ENCODE peak calls at places on chromosomes 7 and 10, in ten cellular contexts. R is mammary epithelial cell, U is Panc1, D is heart right ventricle, H is DND-41, I is left lung, J is adrenal gland, N is heart left ventricle, T is GM23338, V is fibroblast of lung. Y is an unnamed sample.
A peak's percentile ranks its signal among the peaks of the same experiment; 100 is the strongest.

GRCh38 chr7:155531686-155532085 is 14.7 kb downstream of the CNPY1 start:
- DNase-seq in R (no peak), D (no peak), J (no peak), H (no peak), V (no peak), T (no peak), I (no peak), U (no peak), N (no peak), Y (no peak)

GRCh38 chr10:48518412-48518811 is 86.5 kb downstream of the ARHGAP22 start:
- DNase-seq in N (no peak), J (no peak), D (no peak), T (no peak), I (no peak), H (no peak), V (no peak), U (no peak), R (no peak), Y (no peak)

GRCh38 chr7:107506683-107507339 is 37.0 kb downstream of the GPR22 start:
- DNase-seq in T (no peak), U (no peak), V (peak; percentile 20), R (peak; percentile 91), N (peak; percentile 36), H (no peak), I (peak; percentile 68), D (peak; percentile 11), J (no peak), Y (peak; percentile 91)

GRCh38 chr7:85634951-85635350 is 448.1 kb upstream of the SEMA3D start:
- DNase-seq in N (no peak), V (no peak), I (no peak), R (peak; percentile 11), U (no peak), J (no peak), D (no peak), T (no peak), H (no peak), Y (no peak)

GRCh38 chr7:155670521-155670920 is 26.1 kb downstream of the RBM33 start:
- DNase-seq in N (no peak), J (no peak), H (no peak), U (no peak), V (no peak), R (no peak), D (no peak), I (no peak), T (no peak), Y (no peak)

GRCh38 chr7:78562191-78562590 is 763.6 kb downstream of the PHTF2 start:
- DNase-seq in N (no peak), U (no peak), I (no peak), V (peak; percentile 4), D (no peak), H (peak; percentile 7), T (no peak), J (no peak), R (no peak), Y (no peak)

GRCh38 chr10:32377458-32378370 is 30.8 kb upstream of the EPC1 start:
- DNase-seq in V (peak; percentile 51), T (no peak), D (no peak), U (no peak), J (peak; percentile 61), R (peak; percentile 50), H (peak; percentile 50), I (peak; percentile 47), N (peak; percentile 34), Y (no peak)

GRCh38 chr10:58513189-58514101 is 773 bp downstream of the BICC1 start:
- DNase-seq in H (no peak), N (peak; percentile 71), T (peak; percentile 62), R (peak; percentile 62), V (peak; percentile 82), J (peak; percentile 36), I (peak; percentile 47), U (no peak), D (peak; percentile 53), Y (peak; percentile 51)

GRCh38 chr7:77537595-77538185 is 595 bp downstream of the PTPN12 start:
- DNase-seq in V (peak; percentile 32), U (no peak), T (peak; percentile 52), R (no peak), H (peak; percentile 32), I (peak; percentile 50), J (peak; percentile 54), N (peak; percentile 54), D (peak; percentile 47), Y (peak; percentile 44)

GRCh38 chr7:23893942-23894890 is 184.2 kb downstream of the STK31 start:
- DNase-seq in U (no peak), H (peak; percentile 78), R (no peak), J (no peak), D (no peak), T (no peak), V (peak; percentile 59), N (no peak), I (no peak), Y (no peak)

GRCh38 chr7:94236960-94237359 is 157.7 kb upstream of the COL1A2 start:
- DNase-seq in R (no peak), J (no peak), I (no peak), V (no peak), D (no peak), N (no peak), U (no peak), H (no peak), T (no peak), Y (no peak)

GRCh38 chr10:26887611-26888215 is 27.0 kb upstream of the ABI1 start:
- DNase-seq in V (peak; percentile 4), R (peak; percentile 58), J (no peak), N (no peak), T (no peak), H (no peak), D (no peak), U (no peak), I (no peak), Y (no peak)

GRCh38 chr7:148865283-148865682 is 18.8 kb downstream of the EZH2 start:
- DNase-seq in D (no peak), N (no peak), V (no peak), U (no peak), H (no peak), I (no peak), J (no peak), R (no peak), T (no peak), Y (no peak)

GRCh38 chr10:22505923-22506685 is 160.8 kb downstream of the SPAG6 start:
- DNase-seq in V (no peak), I (no peak), T (no peak), N (no peak), U (no peak), H (no peak), D (no peak), J (no peak), R (peak; percentile 9), Y (peak; percentile 51)

DNA sequence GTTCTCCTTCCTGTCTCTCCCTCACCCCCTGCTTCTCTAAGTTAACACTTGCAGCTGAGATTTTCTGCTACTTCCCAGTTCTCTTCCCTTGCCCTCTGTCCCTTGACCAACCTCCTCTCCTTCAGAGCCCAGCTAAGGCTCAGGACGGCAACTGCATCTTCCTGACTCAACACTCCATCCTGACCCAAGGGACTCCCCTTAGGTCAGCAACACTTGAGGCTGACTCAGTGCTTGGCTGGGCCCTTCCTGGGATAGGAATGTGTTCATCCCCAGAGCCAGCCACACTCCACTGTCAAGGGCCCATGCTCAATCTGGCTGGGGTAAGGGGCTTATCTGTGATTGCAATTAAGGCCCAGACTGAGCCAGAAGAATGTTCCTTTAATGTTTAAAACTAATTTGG is 3.4 kb downstream of the CALHM2 start:
- DNase-seq in D (peak; percentile 60), N (peak; percentile 85), U (no peak), H (no peak), J (peak; percentile 67), I (peak; percentile 64), R (peak; percentile 73), V (peak; percentile 80), T (no peak), Y (peak; percentile 34)
- H3K4me1 ChIP-seq in D (peaks cover 82% of the 10 kb centered on the region), N (peaks cover 68% of the 10 kb centered on the region), U (peaks cover 17% of the 10 kb centered on the region), H (peaks cover 31% of the 10 kb centered on the region), J (peaks cover 71% of the 10 kb centered on the region), I (peaks cover 85% of the 10 kb centered on the region), R (peaks cover 32% of the 10 kb centered on the region), V (peaks cover 42% of the 10 kb centered on the region), T (no peaks in the 10 kb centered on the region), Y (peaks cover 9% of the 10 kb centered on the region)

GRCh38 chr10:51786016-51786683 is 86.8 kb upstream of the CSTF2T start:
- DNase-seq in I (no peak), U (no peak), D (no peak), T (peak; percentile 66), V (no peak), H (no peak), N (no peak), J (no peak), R (no peak), Y (no peak)

GRCh38 chr10:51789118-51789517 is 89.7 kb upstream of the CSTF2T start:
- DNase-seq in J (no peak), D (no peak), N (no peak), V (no peak), R (no peak), I (no peak), T (no peak), U (no peak), H (no peak), Y (no peak)

GRCh38 chr10:51786684-51787035 is 87.3 kb upstream of the CSTF2T start:
- DNase-seq in D (no peak), V (peak; percentile 2), H (no peak), I (no peak), N (no peak), J (no peak), U (no peak), T (no peak), R (no peak), Y (no peak)

GRCh38 chr10:51788270-51788669 is 88.9 kb upstream of the CSTF2T start:
- DNase-seq in V (no peak), H (no peak), N (no peak), R (no peak), J (no peak), D (no peak), T (no peak), U (no peak), I (no peak), Y (no peak)

DNA sequence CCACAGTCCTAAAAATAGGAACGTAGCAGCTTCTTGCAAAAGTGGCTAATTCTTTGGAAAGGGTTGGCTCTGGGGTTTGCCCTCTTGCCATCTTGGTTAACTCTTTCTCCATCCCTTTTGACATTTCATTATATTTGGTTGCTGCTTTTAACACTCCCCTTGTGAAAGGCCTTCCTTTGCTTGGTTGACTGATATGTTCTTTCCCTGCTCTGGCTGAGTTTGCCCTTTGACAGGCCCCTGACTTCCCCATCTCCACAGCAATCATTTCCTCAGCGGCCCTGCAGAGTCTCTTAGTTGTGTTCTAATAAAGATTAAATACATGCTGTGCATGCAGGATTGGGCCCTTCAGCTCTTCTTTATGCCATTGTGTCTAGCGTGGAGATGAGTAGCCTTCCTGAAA is 84.5 kb upstream of the CSTF2T start:
- DNase-seq in T (no peak), J (no peak), V (no peak), I (no peak), H (no peak), R (no peak), D (no peak), N (no peak), U (no peak), Y (no peak)
- H3K27ac ChIP-seq in T (no peak overlapping the region), J (no peak overlapping the region), V (no peak overlapping the region), I (no peak overlapping the region), H (no peak overlapping the region), R (no peak overlapping the region), D (no peak overlapping the region), N (no peak overlapping the region), U (no peak overlapping the region), Y (no peak overlapping the region)

GRCh38 chr10:111344804-111345203 is 268.0 kb downstream of the ADRA2A start:
- DNase-seq in T (peak; percentile 55), D (no peak), N (no peak), J (no peak), V (no peak), I (no peak), R (no peak), U (no peak), H (no peak), Y (no peak)
- TF ChIP-seq CTCF in T (peak; percentile 50), D (no peak), N (no peak), J (peak; percentile 18), V (no peak), I (no peak), R (no peak), U (peak; percentile 45), H (peak; percentile 28), Y (no peak)

GRCh38 chr7:142914121-142914520 is 19.4 kb downstream of the TRPV5 start:
- DNase-seq in I (no peak), U (no peak), R (no peak), D (no peak), T (no peak), H (no peak), V (no peak), J (no peak), N (no peak), Y (no peak)
- H3K4me1 ChIP-seq in I (peaks cover 16% of the 10 kb centered on the region), U (no peaks in the 10 kb centered on the region), R (no peaks in the 10 kb centered on the region), D (no peaks in the 10 kb centered on the region), T (no peaks in the 10 kb centered on the region), H (no peaks in the 10 kb centered on the region), V (no peaks in the 10 kb centered on the region), J (no peaks in the 10 kb centered on the region), N (no peaks in the 10 kb centered on the region), Y (no peaks in the 10 kb centered on the region)